ENCODE peak calls at places on chromosomes 2 and 18, in five cellular contexts. X, S, J, M and U are unnamed samples.

GRCh38 chr2:23500836-23501235 is 115.9 kb downstream of the KLHL29 start:
- DNase-seq in X (no peak), S (no peak), J (no peak), M (no peak), U (no peak)

GRCh38 chr2:135875491-135876065 is 665 bp downstream of the MCM6 start:
- DNase-seq in X (peak; percentile 67), S (peak; percentile 60), J (peak; percentile 68), M (peak; percentile 70), U (peak; percentile 77)

GRCh38 chr2:236168110-236169067 is at the start of gene GBX2:
- DNase-seq in X (peak; percentile 19), S (peak; percentile 17), J (peak; percentile 28), M (no peak), U (no peak)

GRCh38 chr2:238551091-238551490 is 124.4 kb downstream of the ASB1 start:
- DNase-seq in X (no peak), S (no peak), J (no peak), M (no peak), U (no peak)

GRCh38 chr2:105877945-105878344 is 133.2 kb downstream of the NCK2 start:
- DNase-seq in X (no peak), S (no peak), J (no peak), M (no peak), U (no peak)

GRCh38 chr2:237978058-237978712 is 11.4 kb downstream of the UBE2F start:
- DNase-seq in X (peak; percentile 56), S (peak; percentile 30), J (no peak), M (no peak), U (no peak)

GRCh38 chr2:74507926-74508520 is 528 bp upstream of the PCGF1 start:
- DNase-seq in X (no peak), S (peak; percentile 38), J (peak; percentile 55), M (no peak), U (no peak)

GRCh38 chr2:177076636-177077179 is 135.9 kb upstream of the HNRNPA3 start:
- DNase-seq in X (no peak), S (no peak), J (no peak), M (no peak), U (no peak)

GRCh38 chr2:20050712-20051517 is 513 bp downstream of the LAPTM4A start:
- DNase-seq in X (peak; percentile 78), S (peak; percentile 65), J (peak; percentile 63), M (peak; percentile 62), U (no peak)

GRCh38 chr2:133774675-133775005 is 206.4 kb upstream of the NCKAP5 start:
- DNase-seq in X (peak; percentile 23), S (no peak), J (peak; percentile 18), M (no peak), U (no peak)

GRCh38 chr2:171702781-171703556 is 15.7 kb downstream of the DYNC1I2 start:
- DNase-seq in X (peak; percentile 42), S (peak; percentile 49), J (no peak), M (no peak), U (no peak)

GRCh38 chr2:191701696-191702095 is 23.8 kb downstream of the NABP1 start:
- DNase-seq in X (no peak), S (no peak), J (no peak), M (no peak), U (no peak)

GRCh38 chr2:9984217-9984739 is 32.8 kb downstream of the GRHL1 start:
- DNase-seq in X (peak; percentile 73), S (peak; percentile 48), J (no peak), M (no peak), U (no peak)

GRCh38 chr2:54704688-54705605 is 18.5 kb upstream of the EML6 start:
- DNase-seq in X (peak; percentile 83), S (peak; percentile 77), J (no peak), M (no peak), U (peak; percentile 42)

GRCh38 chr18:76643199-76643598 is 148.2 kb upstream of the ZNF516 start:
- DNase-seq in X (no peak), S (no peak), J (no peak), M (no peak), U (no peak)

GRCh38 chr2:43425659-43426058 is 170.2 kb downstream of the THADA start:
- DNase-seq in X (no peak), S (no peak), J (no peak), M (no peak), U (no peak)

GRCh38 chr2:137348301-137348700 is 583.0 kb downstream of the THSD7B start:
- DNase-seq in X (no peak), S (no peak), J (no peak), M (no peak), U (no peak)

GRCh38 chr2:129879614-129880180 is 99.8 kb upstream of the RAB6C start:
- DNase-seq in X (no peak), S (no peak), J (no peak), M (no peak), U (no peak)

GRCh38 chr18:73408434-73408833 is 540.6 kb upstream of the NETO1 start:
- DNase-seq in X (no peak), S (peak; percentile 17), J (no peak), M (no peak), U (no peak)

GRCh38 chr2:49616800-49617199 is 462.5 kb upstream of the FSHR start:
- DNase-seq in X (no peak), S (no peak), J (no peak), M (no peak), U (no peak)

GRCh38 chr2:53536583-53537361 is 230.8 kb upstream of the CHAC2 start:
- DNase-seq in X (no peak), S (no peak), J (no peak), M (no peak), U (no peak)

GRCh38 chr2:45759310-45759851 is 107.9 kb downstream of the PRKCE start:
- DNase-seq in X (peak; percentile 46), S (peak; percentile 87), J (no peak), M (no peak), U (no peak)

GRCh38 chr18:39647627-39648502 is 2082.3 kb upstream of the CELF4 start:
- DNase-seq in X (peak; percentile 95), S (peak; percentile 94), J (no peak), M (no peak), U (no peak)

GRCh38 chr18:78776151-78776550 is 203.5 kb upstream of the SALL3 start:
- DNase-seq in X (no peak), S (no peak), J (peak; percentile 3), M (no peak), U (no peak)

GRCh38 chr2:113739849-113740248 is 16.6 kb downstream of the SLC35F5 start:
- DNase-seq in X (no peak), S (no peak), J (no peak), M (no peak), U (no peak)

GRCh38 chr2:96140941-96141623 is 2.8 kb upstream of the ASTL start:
- DNase-seq in X (no peak), S (no peak), J (no peak), M (no peak), U (no peak)

GRCh38 chr2:73839653-73840411 is 11.1 kb downstream of the STAMBP start:
- DNase-seq in X (no peak), S (peak; percentile 47), J (no peak), M (no peak), U (no peak)

GRCh38 chr2:107437265-107437664 is 389.4 kb upstream of the RGPD4 start:
- DNase-seq in X (no peak), S (no peak), J (no peak), M (no peak), U (no peak)

GRCh38 chr2:214587442-214587841 is 176.6 kb downstream of the VWC2L start:
- DNase-seq in X (no peak), S (no peak), J (no peak), M (no peak), U (no peak)

DNA sequence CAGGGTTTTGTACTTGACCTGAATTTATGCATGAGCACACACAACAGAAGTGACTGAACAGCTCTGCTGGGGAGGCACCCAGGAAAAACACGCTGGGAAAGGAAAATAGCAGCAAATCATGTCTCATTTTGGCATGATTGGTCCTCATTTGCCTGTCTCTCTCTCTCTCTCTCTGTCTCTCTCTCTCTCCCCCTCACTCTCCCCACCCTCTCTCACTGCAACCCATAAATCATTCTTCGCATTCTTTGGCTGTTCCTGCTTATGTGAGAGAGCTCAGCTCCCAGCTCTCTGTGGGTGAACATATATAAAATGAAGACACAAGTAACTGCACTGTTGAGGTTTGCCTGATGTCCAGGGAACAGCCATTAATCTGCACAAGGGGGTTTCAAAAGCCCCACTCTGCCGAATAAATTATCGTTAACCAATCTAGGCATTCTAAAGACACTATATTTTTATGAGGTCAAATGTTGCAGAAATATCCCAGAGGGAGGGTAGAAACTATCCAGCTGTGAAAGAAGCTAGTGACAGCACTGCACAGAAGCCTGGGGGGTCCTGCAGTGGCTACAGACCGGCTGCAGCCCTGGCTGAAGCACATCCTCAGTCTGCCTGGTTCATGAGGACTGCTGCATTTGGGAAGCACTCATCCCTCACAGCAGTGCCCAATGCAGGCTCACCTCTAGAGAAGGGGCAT is 260.3 kb downstream of the AFF3 start:
- DNase-seq in X (peak; percentile 93), S (peak; percentile 95), J (no peak), M (no peak), U (no peak)
- H3K4me1 ChIP-seq in X (peaks cover 8% of the 10 kb centered on the region), S (peaks cover 22% of the 10 kb centered on the region), J (no peaks in the 10 kb centered on the region), M (peaks cover 6% of the 10 kb centered on the region), U (no peaks in the 10 kb centered on the region)

DNA sequence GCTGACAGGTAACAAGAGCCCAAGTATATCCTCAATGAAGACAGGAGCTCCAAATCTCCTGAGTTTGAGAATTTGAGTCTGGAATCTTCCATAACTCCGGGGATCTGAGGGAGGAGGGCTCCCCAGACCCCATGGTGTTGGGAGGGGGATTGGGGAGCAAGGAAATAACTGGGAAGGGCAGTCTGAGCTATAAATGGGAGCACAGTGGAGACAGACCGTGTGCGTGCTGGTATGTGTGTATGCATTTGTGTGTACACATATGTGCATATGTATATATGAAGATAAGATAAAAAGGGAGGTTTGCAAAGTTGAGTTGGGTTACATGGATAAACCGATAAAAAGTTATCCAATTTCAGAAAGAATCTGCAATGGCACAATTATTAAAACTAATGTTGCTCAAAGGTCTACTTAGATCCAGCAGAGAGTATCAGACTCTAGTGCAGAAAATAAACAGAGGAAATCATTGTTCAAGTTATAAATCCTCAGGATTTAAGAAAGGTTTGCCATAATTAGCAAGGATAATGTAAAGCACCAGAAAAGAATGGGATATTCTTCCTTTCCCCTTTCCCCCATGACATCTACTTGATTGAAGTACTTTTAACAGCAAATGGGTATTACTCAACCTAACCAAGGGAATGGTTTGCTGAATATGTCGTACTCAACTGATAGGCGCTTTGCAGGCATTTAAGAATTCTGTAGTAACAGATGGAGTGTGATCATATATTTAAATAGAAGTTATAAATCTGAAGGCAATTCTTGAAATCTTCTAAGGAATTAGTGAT is 2.5 kb downstream of the APCDD1 start:
- DNase-seq in X (no peak), S (no peak), J (no peak), M (no peak), U (no peak)
- H3K27me3 ChIP-seq in X (peaks cover 14% of the 10 kb centered on the region), S (peaks cover 41% of the 10 kb centered on the region), J (peaks cover 46% of the 10 kb centered on the region), M (peaks cover 56% of the 10 kb centered on the region), U (peaks cover 10% of the 10 kb centered on the region)

GRCh38 chr2:7930800-7931635 is 750.8 kb upstream of the ID2 start:
- DNase-seq in X (peak; percentile 85), S (peak; percentile 70), J (no peak), M (peak; percentile 46), U (no peak)
- H3K4me3 ChIP-seq in X (no peak overlapping the region), S (no peak overlapping the region), J (no peak overlapping the region), M (no peak overlapping the region), U (no peak overlapping the region)

DNA sequence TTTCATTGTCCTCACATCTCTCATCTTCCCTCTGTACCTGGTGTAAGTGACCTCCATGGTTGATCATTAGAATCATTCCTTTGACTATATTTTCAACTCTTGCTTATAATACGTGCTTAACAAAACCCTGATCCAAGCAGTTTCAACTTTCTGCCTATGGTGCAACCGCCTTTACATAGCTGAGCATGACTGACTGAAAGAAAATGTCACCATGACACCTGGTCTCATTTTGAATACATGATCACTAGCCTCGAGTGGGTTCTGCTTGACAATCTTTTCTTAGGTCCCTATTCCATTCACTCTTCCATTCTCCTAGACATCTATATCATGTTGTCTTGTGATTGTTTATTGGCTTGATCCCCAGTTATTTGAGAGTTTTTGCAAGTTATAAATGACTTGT is 78.9 kb upstream of the STAM2 start:
- DNase-seq in X (no peak), S (no peak), J (no peak), M (no peak), U (no peak)
- H3K4me1 ChIP-seq in X (no peaks in the 10 kb centered on the region), S (no peaks in the 10 kb centered on the region), J (no peaks in the 10 kb centered on the region), M (no peaks in the 10 kb centered on the region), U (no peaks in the 10 kb centered on the region)